ENCODE peak calls at places on chromosomes 4 and X, in ten cellular contexts. One of them, this sample, is unnamed.

GRCh38 chr4:579543-580175 is 3.6 kb upstream of the TMEM271 start:
- DNase-seq in fibroblast of lung: no peak
- DNase-seq in DND-41: no peak
- DNase-seq in K562: no peak
- DNase-seq in GM12865: no peak
- DNase-seq in body of pancreas: no peak
- DNase-seq in fibroblast of mammary gland: no peak
- DNase-seq in tibial nerve: no peak
- DNase-seq in HCT116: no peak
- DNase-seq in PC-3: no peak
- DNase-seq in this sample: no peak

GRCh38 chr4:83780334-83780733 is 244.4 kb downstream of the GPAT3 start:
- DNase-seq in fibroblast of lung: no peak
- DNase-seq in DND-41: no peak
- DNase-seq in K562: no peak
- DNase-seq in GM12865: no peak
- DNase-seq in body of pancreas: no peak
- DNase-seq in fibroblast of mammary gland: no peak
- DNase-seq in tibial nerve: no peak
- DNase-seq in HCT116: no peak
- DNase-seq in PC-3: peak; percentile 54
- DNase-seq in this sample: peak; percentile 29

GRCh38 chrX:30888526-30889146 is 418 bp downstream of the TAB3 start:
- DNase-seq in fibroblast of lung: peak; percentile 5
- DNase-seq in DND-41: peak; percentile 16
- DNase-seq in K562: peak; percentile 33
- DNase-seq in GM12865: no peak
- DNase-seq in body of pancreas: no peak
- DNase-seq in fibroblast of mammary gland: peak; percentile 9
- DNase-seq in tibial nerve: no peak
- DNase-seq in HCT116: no peak
- DNase-seq in PC-3: no peak
- DNase-seq in this sample: no peak

GRCh38 chrX:87388381-87388780 is 129.2 kb upstream of the KLHL4 start:
- DNase-seq in fibroblast of lung: no peak
- DNase-seq in DND-41: no peak
- DNase-seq in K562: no peak
- DNase-seq in GM12865: no peak
- DNase-seq in body of pancreas: no peak
- DNase-seq in fibroblast of mammary gland: no peak
- DNase-seq in tibial nerve: no peak
- DNase-seq in HCT116: no peak
- DNase-seq in PC-3: no peak
- DNase-seq in this sample: no peak

GRCh38 chr4:6342530-6343293 is 73.1 kb downstream of the WFS1 start:
- DNase-seq in fibroblast of lung: peak; percentile 29
- DNase-seq in DND-41: no peak
- DNase-seq in K562: no peak
- DNase-seq in GM12865: no peak
- DNase-seq in body of pancreas: peak; percentile 24
- DNase-seq in fibroblast of mammary gland: peak; percentile 18
- DNase-seq in tibial nerve: no peak
- DNase-seq in HCT116: no peak
- DNase-seq in PC-3: no peak
- DNase-seq in this sample: peak; percentile 7

GRCh38 chr4:103030791-103031190 is 11.3 kb upstream of the SLC9B1 start:
- DNase-seq in fibroblast of lung: no peak
- DNase-seq in DND-41: no peak
- DNase-seq in K562: no peak
- DNase-seq in GM12865: no peak
- DNase-seq in body of pancreas: no peak
- DNase-seq in fibroblast of mammary gland: no peak
- DNase-seq in tibial nerve: no peak
- DNase-seq in HCT116: no peak
- DNase-seq in PC-3: no peak
- DNase-seq in this sample: no peak

GRCh38 chr4:90943311-90943710 is 816.1 kb downstream of the CCSER1 start:
- DNase-seq in fibroblast of lung: peak; percentile 6
- DNase-seq in DND-41: no peak
- DNase-seq in K562: no peak
- DNase-seq in GM12865: no peak
- DNase-seq in body of pancreas: no peak
- DNase-seq in fibroblast of mammary gland: no peak
- DNase-seq in tibial nerve: no peak
- DNase-seq in HCT116: no peak
- DNase-seq in PC-3: peak; percentile 40
- DNase-seq in this sample: peak; percentile 88

GRCh38 chr4:9996319-9997110 is 24.8 kb downstream of the SLC2A9 start:
- DNase-seq in fibroblast of lung: peak; percentile 33
- DNase-seq in DND-41: no peak
- DNase-seq in K562: no peak
- DNase-seq in GM12865: no peak
- DNase-seq in body of pancreas: no peak
- DNase-seq in fibroblast of mammary gland: peak; percentile 17
- DNase-seq in tibial nerve: no peak
- DNase-seq in HCT116: no peak
- DNase-seq in PC-3: no peak
- DNase-seq in this sample: no peak

GRCh38 chr4:161629694-161630441 is 533.9 kb downstream of the FSTL5 start:
- DNase-seq in fibroblast of lung: no peak
- DNase-seq in DND-41: no peak
- DNase-seq in K562: peak; percentile 0
- DNase-seq in GM12865: no peak
- DNase-seq in body of pancreas: no peak
- DNase-seq in fibroblast of mammary gland: no peak
- DNase-seq in tibial nerve: no peak
- DNase-seq in HCT116: no peak
- DNase-seq in PC-3: no peak
- DNase-seq in this sample: no peak

GRCh38 chrX:109709129-109709631 is 23.9 kb downstream of the ACSL4 start:
- DNase-seq in fibroblast of lung: peak; percentile 66
- DNase-seq in DND-41: no peak
- DNase-seq in K562: no peak
- DNase-seq in GM12865: peak; percentile 73
- DNase-seq in body of pancreas: no peak
- DNase-seq in fibroblast of mammary gland: peak; percentile 64
- DNase-seq in tibial nerve: no peak
- DNase-seq in HCT116: peak; percentile 19
- DNase-seq in PC-3: peak; percentile 66
- DNase-seq in this sample: peak; percentile 81

GRCh38 chr4:84032372-84032771 is 466.7 kb downstream of the NKX6-1 start:
- DNase-seq in fibroblast of lung: no peak
- DNase-seq in DND-41: no peak
- DNase-seq in K562: no peak
- DNase-seq in GM12865: peak; percentile 90
- DNase-seq in body of pancreas: no peak
- DNase-seq in fibroblast of mammary gland: no peak
- DNase-seq in tibial nerve: no peak
- DNase-seq in HCT116: no peak
- DNase-seq in PC-3: no peak
- DNase-seq in this sample: no peak

GRCh38 chr4:112655270-112655669 is 18.3 kb downstream of the LARP7 start:
- DNase-seq in fibroblast of lung: no peak
- DNase-seq in DND-41: no peak
- DNase-seq in K562: no peak
- DNase-seq in GM12865: no peak
- DNase-seq in body of pancreas: no peak
- DNase-seq in fibroblast of mammary gland: no peak
- DNase-seq in tibial nerve: no peak
- DNase-seq in HCT116: no peak
- DNase-seq in PC-3: no peak
- DNase-seq in this sample: no peak

GRCh38 chr4:186557486-186557885 is 2.1 kb upstream of the MTNR1A start:
- DNase-seq in fibroblast of lung: no peak
- DNase-seq in DND-41: no peak
- DNase-seq in K562: no peak
- DNase-seq in GM12865: no peak
- DNase-seq in body of pancreas: no peak
- DNase-seq in fibroblast of mammary gland: peak; percentile 72
- DNase-seq in tibial nerve: no peak
- DNase-seq in HCT116: no peak
- DNase-seq in PC-3: peak; percentile 27
- DNase-seq in this sample: peak; percentile 38

GRCh38 chr4:87392183-87392582 is 1.2 kb upstream of the HSD17B11 start:
- DNase-seq in fibroblast of lung: no peak
- DNase-seq in DND-41: no peak
- DNase-seq in K562: no peak
- DNase-seq in GM12865: no peak
- DNase-seq in body of pancreas: no peak
- DNase-seq in fibroblast of mammary gland: no peak
- DNase-seq in tibial nerve: no peak
- DNase-seq in HCT116: no peak
- DNase-seq in PC-3: no peak
- DNase-seq in this sample: no peak

GRCh38 chr4:109699553-109700225 is 3.6 kb downstream of the CASP6 start:
- DNase-seq in fibroblast of lung: no peak
- DNase-seq in DND-41: no peak
- DNase-seq in K562: no peak
- DNase-seq in GM12865: no peak
- DNase-seq in body of pancreas: no peak
- DNase-seq in fibroblast of mammary gland: peak; percentile 26
- DNase-seq in tibial nerve: no peak
- DNase-seq in HCT116: no peak
- DNase-seq in PC-3: no peak
- DNase-seq in this sample: no peak

GRCh38 chr4:105710012-105710600 is 1.5 kb downstream of the GSTCD start:
- DNase-seq in fibroblast of lung: no peak
- DNase-seq in DND-41: no peak
- DNase-seq in K562: no peak
- DNase-seq in GM12865: no peak
- DNase-seq in body of pancreas: no peak
- DNase-seq in fibroblast of mammary gland: no peak
- DNase-seq in tibial nerve: no peak
- DNase-seq in HCT116: no peak
- DNase-seq in PC-3: no peak
- DNase-seq in this sample: no peak
- H3K4me3 ChIP-seq in fibroblast of lung: peak overlapping the region; percentile 93
- H3K4me3 ChIP-seq in DND-41: peak overlapping the region; percentile 97
- H3K4me3 ChIP-seq in K562: peak overlapping the region; percentile 93
- H3K4me3 ChIP-seq in GM12865: peak overlapping the region; percentile 77
- H3K4me3 ChIP-seq in body of pancreas: no peak overlapping the region
- H3K4me3 ChIP-seq in fibroblast of mammary gland: peak overlapping the region; percentile 98
- H3K4me3 ChIP-seq in tibial nerve: no peak overlapping the region
- H3K4me3 ChIP-seq in HCT116: peak overlapping the region; percentile 77
- H3K4me3 ChIP-seq in PC-3: peak overlapping the region; percentile 86
- H3K4me3 ChIP-seq in this sample: no peak overlapping the region

DNA sequence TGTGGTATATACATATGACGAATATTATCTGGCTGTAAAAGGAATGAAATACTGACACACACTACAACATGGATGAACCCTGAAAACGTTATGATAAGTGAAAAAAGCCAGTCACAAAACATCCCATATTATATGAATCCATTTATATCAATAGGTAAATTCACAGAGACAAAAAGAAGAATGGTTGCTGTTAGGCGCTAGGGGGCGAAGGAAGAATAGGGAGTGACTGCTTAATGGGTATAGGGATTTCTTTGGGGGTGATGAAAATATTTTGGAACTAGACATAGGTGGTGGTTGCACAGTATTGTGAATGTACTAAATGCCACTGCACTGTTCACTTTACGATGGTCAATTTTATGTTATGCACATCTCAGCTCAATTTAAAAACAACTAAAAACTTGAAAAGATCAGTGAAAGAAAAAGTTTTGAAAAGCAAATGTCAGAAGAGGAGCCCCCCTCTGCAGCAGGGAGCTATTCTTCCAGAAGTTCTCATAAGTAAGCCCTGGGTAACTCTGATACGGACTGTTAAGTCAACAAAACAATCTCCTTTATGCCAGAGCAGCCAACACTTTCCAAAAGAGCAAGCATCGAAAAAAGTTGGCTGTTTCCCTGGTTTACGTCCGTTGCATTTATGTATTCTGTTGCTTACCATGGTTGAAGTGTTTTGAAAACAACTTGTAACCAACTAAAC is 96.3 kb upstream of the EGFL6 start:
- DNase-seq in fibroblast of lung: no peak
- DNase-seq in DND-41: no peak
- DNase-seq in K562: peak; percentile 21
- DNase-seq in GM12865: peak; percentile 49
- DNase-seq in body of pancreas: no peak
- DNase-seq in fibroblast of mammary gland: no peak
- DNase-seq in tibial nerve: no peak
- DNase-seq in HCT116: no peak
- DNase-seq in PC-3: no peak
- DNase-seq in this sample: no peak
- TF ChIP-seq CTCF in fibroblast of lung: no peak
- TF ChIP-seq CTCF in DND-41: no peak
- TF ChIP-seq CTCF in K562: peak; percentile 38
- TF ChIP-seq CTCF in GM12865: peak; percentile 48
- TF ChIP-seq CTCF in body of pancreas: no peak
- TF ChIP-seq CTCF in fibroblast of mammary gland: peak; percentile 20
- TF ChIP-seq CTCF in tibial nerve: no peak
- TF ChIP-seq CTCF in HCT116: no peak
- TF ChIP-seq CTCF in PC-3: no peak
- TF ChIP-seq CTCF in this sample: no peak

DNA sequence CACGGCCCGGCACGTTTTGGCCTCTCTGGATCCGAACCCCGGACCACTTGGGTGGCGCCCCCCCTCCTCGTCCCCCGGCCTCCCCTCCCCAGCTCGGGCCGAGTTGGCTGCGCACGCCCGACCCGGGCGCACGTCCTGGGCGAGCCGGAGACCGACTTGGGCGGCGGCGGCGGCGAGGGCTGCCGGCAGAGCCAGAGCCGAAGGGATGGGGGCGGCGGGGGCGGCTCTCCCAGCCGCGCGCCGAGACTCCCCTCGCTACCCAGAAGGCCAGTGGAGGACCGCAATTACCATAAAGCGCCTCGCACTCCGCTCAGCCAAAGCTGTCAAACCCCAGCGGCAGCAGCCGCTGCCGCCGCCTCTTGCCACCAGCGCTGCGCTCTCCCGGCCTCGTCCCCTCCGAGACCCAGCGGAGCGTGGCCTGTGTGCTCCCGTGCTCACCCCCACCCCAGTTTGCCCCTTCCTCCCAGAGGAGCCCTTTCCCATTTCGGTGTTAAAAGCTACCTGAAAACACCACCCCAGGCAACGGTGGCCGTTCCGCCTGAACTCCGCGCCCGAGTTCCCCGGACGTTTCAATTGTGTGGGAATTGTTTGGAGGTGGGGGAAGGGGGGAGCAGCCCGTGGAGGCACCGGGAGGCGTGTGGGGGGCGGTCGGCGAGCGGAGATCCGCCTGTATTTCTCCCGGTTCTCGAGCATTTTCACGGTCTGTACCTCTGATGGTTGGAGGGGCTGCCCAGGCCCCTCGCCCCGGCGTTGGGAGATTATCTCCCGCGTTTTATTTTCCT is 697 bp upstream of the BCOR start:
- DNase-seq in fibroblast of lung: peak; percentile 39
- DNase-seq in DND-41: peak; percentile 75
- DNase-seq in K562: peak; percentile 77
- DNase-seq in GM12865: peak; percentile 81
- DNase-seq in body of pancreas: peak; percentile 69
- DNase-seq in fibroblast of mammary gland: no peak
- DNase-seq in tibial nerve: no peak
- DNase-seq in HCT116: no peak
- DNase-seq in PC-3: peak; percentile 51
- DNase-seq in this sample: no peak
- H3K4me3 ChIP-seq in fibroblast of lung: peak overlapping the region; percentile 63
- H3K4me3 ChIP-seq in DND-41: peak overlapping the region; percentile 66
- H3K4me3 ChIP-seq in K562: peak overlapping the region; percentile 70
- H3K4me3 ChIP-seq in GM12865: peak overlapping the region; percentile 74
- H3K4me3 ChIP-seq in body of pancreas: no peak overlapping the region
- H3K4me3 ChIP-seq in fibroblast of mammary gland: peak overlapping the region; percentile 36
- H3K4me3 ChIP-seq in tibial nerve: peak overlapping the region; percentile 76
- H3K4me3 ChIP-seq in HCT116: peak overlapping the region; percentile 61
- H3K4me3 ChIP-seq in PC-3: peak overlapping the region; percentile 76
- H3K4me3 ChIP-seq in this sample: peak overlapping the region; percentile 53

GRCh38 chr4:176868676-176869075 is 76.0 kb upstream of the VEGFC start:
- DNase-seq in fibroblast of lung: no peak
- DNase-seq in DND-41: no peak
- DNase-seq in K562: no peak
- DNase-seq in GM12865: no peak
- DNase-seq in body of pancreas: no peak
- DNase-seq in fibroblast of mammary gland: no peak
- DNase-seq in tibial nerve: no peak
- DNase-seq in HCT116: no peak
- DNase-seq in PC-3: no peak
- DNase-seq in this sample: no peak
- TF ChIP-seq CTCF in fibroblast of lung: no peak
- TF ChIP-seq CTCF in DND-41: no peak
- TF ChIP-seq CTCF in K562: no peak
- TF ChIP-seq CTCF in GM12865: no peak
- TF ChIP-seq CTCF in body of pancreas: no peak
- TF ChIP-seq CTCF in fibroblast of mammary gland: no peak
- TF ChIP-seq CTCF in tibial nerve: no peak
- TF ChIP-seq CTCF in HCT116: no peak
- TF ChIP-seq CTCF in PC-3: no peak
- TF ChIP-seq CTCF in this sample: no peak

This sample was measured in bronchial epithelial cell.